ENCODE peak calls at places on chromosomes 7 and 10, in ten cellular contexts. V is CD8-positive, alpha-beta T cell; B is tibial artery; S is fibroblast of lung; X is heart left ventricle; N is astrocyte of the spinal cord; J is epithelial cell of proximal tubule; R is suprapubic skin; Q is psoas muscle; Y is ovary. P is an unnamed sample.
A peak's percentile ranks its signal among the peaks of the same experiment; 100 is the strongest.

GRCh38 chr7:29287366-29287765 is 92.8 kb downstream of the CHN2 start:
- DNase-seq in B (no peak), J (peak; percentile 72), Y (no peak), X (no peak), S (peak; percentile 95), R (no peak), Q (no peak), V (no peak), N (peak; percentile 91), P (peak; percentile 95)

GRCh38 chr10:60666221-60666620 is 112.1 kb upstream of the CDK1 start:
- DNase-seq in N (no peak), S (no peak), V (no peak), Q (no peak), X (no peak), Y (peak; percentile 39), R (no peak), J (no peak), B (no peak), P (peak; percentile 54)

GRCh38 chr10:47259521-47259920 is 40.5 kb upstream of the GDF10 start:
- DNase-seq in X (no peak), N (no peak), V (no peak), R (no peak), B (no peak), S (no peak), J (no peak), Y (no peak), Q (no peak), P (no peak)

GRCh38 chr10:82934429-82934828 is 1059.4 kb downstream of the NRG3 start:
- DNase-seq in X (no peak), B (no peak), V (no peak), N (no peak), J (no peak), R (no peak), Q (no peak), Y (no peak), S (no peak), P (no peak)

GRCh38 chr10:28381903-28382347 is 79.1 kb upstream of the MPP7 start:
- DNase-seq in B (peak; percentile 88), Q (peak; percentile 83), S (peak; percentile 84), X (peak; percentile 64), N (peak; percentile 88), J (peak; percentile 63), R (peak; percentile 85), V (peak; percentile 81), Y (peak; percentile 89), P (peak; percentile 90)

GRCh38 chr10:17348111-17349008 is 106.0 kb downstream of the ST8SIA6 start:
- DNase-seq in N (peak; percentile 88), J (peak; percentile 42), X (peak; percentile 74), V (no peak), B (peak; percentile 70), S (peak; percentile 94), Y (peak; percentile 83), Q (peak; percentile 60), R (no peak), P (peak; percentile 86)

GRCh38 chr10:55203874-55204273 is 402.8 kb upstream of the PCDH15 start:
- DNase-seq in J (no peak), Q (no peak), Y (no peak), R (no peak), X (no peak), V (no peak), B (no peak), S (no peak), N (no peak), P (no peak)

GRCh38 chr7:16849295-16850148 is 32.3 kb downstream of the AGR3 start:
- DNase-seq in R (no peak), Q (no peak), S (no peak), B (no peak), J (no peak), V (no peak), Y (no peak), N (no peak), X (no peak), P (no peak)

GRCh38 chr7:30595461-30596042 is 874 bp downstream of the GARS1 start:
- DNase-seq in B (no peak), R (no peak), X (no peak), V (no peak), S (peak; percentile 7), J (no peak), Y (no peak), N (peak; percentile 6), Q (no peak), P (peak; percentile 28)

GRCh38 chr10:100510533-100511308 is 8.9 kb downstream of the SEC31B start:
- DNase-seq in Q (no peak), S (no peak), R (no peak), X (no peak), Y (no peak), N (no peak), J (no peak), V (peak; percentile 37), B (no peak), P (no peak)

GRCh38 chr7:45147858-45148652 is 9.5 kb upstream of the RAMP3 start:
- DNase-seq in R (peak; percentile 77), J (no peak), Q (peak; percentile 32), Y (no peak), V (no peak), B (peak; percentile 62), S (no peak), X (no peak), N (no peak), P (no peak)

GRCh38 chr10:114638874-114639625 is 19.0 kb downstream of the ABLIM1 start:
- DNase-seq in N (peak; percentile 95), J (peak; percentile 78), X (no peak), V (no peak), S (peak; percentile 99), Y (no peak), R (no peak), Q (no peak), B (no peak), P (peak; percentile 72)

GRCh38 chr10:22515009-22515408 is 169.7 kb downstream of the SPAG6 start:
- DNase-seq in J (no peak), N (no peak), S (no peak), B (no peak), R (no peak), V (no peak), X (no peak), Y (no peak), Q (no peak), P (no peak)

GRCh38 chr10:60428387-60428737 is 38.7 kb upstream of the ANK3 start:
- DNase-seq in N (no peak), Q (no peak), R (no peak), J (no peak), S (peak; percentile 64), Y (no peak), X (peak; percentile 28), B (no peak), V (no peak), P (peak; percentile 87)

GRCh38 chr10:26502988-26503387 is 64.8 kb downstream of the APBB1IP start:
- DNase-seq in Y (no peak), Q (no peak), N (no peak), R (no peak), B (no peak), J (no peak), V (no peak), S (no peak), X (no peak), P (no peak)

GRCh38 chr10:26505491-26505890 is 67.3 kb downstream of the APBB1IP start:
- DNase-seq in X (no peak), J (no peak), S (no peak), B (no peak), V (no peak), Y (no peak), Q (no peak), N (no peak), R (no peak), P (no peak)

GRCh38 chr10:26508016-26508415 is 69.9 kb downstream of the APBB1IP start:
- DNase-seq in X (no peak), Y (no peak), Q (no peak), R (no peak), V (no peak), B (no peak), N (no peak), J (no peak), S (no peak), P (no peak)

GRCh38 chr10:26507441-26507840 is 69.3 kb downstream of the APBB1IP start:
- DNase-seq in R (no peak), Y (no peak), V (no peak), N (no peak), B (no peak), J (no peak), X (no peak), S (no peak), Q (no peak), P (no peak)

GRCh38 chr10:26503911-26504310 is 65.8 kb downstream of the APBB1IP start:
- DNase-seq in Q (no peak), R (no peak), V (no peak), X (no peak), S (no peak), J (no peak), N (no peak), B (no peak), Y (no peak), P (no peak)
- TF ChIP-seq CTCF in Q (no peak), R (no peak), V (peak; percentile 14), X (no peak), S (no peak), J (peak; percentile 58), N (no peak), B (no peak), Y (no peak), P (no peak)

DNA sequence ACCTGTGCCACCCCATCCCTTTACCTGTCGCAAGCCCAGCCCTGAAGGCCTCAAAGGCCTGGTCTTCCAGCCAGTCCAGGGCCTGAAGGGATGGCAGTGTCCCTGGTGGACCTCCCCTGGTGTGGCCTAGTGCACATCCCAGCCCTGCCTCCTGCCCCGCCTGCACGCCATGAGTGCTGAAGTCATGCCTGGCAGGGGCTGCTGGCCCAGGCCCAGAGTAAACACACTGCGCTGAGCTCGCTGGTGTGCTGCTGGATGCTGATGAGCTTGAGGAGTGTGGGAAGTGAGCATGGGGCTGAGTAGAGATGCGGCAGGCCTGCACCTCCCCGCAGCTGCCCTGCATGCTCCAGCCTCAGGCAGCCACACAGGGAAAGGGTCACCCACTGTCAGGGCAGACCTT is 43.2 kb downstream of the HTRA1 start:
- DNase-seq in Y (peak; percentile 85), J (peak; percentile 7), N (peak; percentile 96), R (no peak), S (peak; percentile 95), X (peak; percentile 91), B (peak; percentile 96), Q (peak; percentile 91), V (no peak), P (peak; percentile 89)
- H3K4me3 ChIP-seq in Y (no peak overlapping the region), J (no peak overlapping the region), N (no peak overlapping the region), R (no peak overlapping the region), S (no peak overlapping the region), X (no peak overlapping the region), B (no peak overlapping the region), Q (no peak overlapping the region), V (no peak overlapping the region), P (no peak overlapping the region)

DNA sequence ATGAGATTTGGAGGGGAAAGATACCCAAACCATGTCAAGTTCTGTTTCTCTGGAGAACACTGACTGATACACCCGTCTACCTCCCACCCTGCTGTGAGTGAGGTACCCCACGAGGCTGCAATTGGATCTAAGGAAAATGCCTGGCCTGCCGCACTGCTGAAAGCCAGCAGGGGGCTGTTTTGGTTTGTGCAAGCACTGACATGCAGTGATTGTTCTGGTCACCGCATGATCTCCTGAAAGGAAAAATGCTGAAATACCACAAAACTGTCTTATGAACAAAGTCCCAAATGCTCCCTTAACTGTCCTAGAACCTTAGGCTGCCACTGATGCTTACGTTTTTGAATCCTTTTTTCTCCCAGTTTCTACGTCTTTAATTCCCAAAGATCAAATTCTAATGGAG is 132.7 kb downstream of the JCAD start:
- DNase-seq in N (peak; percentile 90), Q (no peak), J (no peak), B (no peak), Y (no peak), X (no peak), V (no peak), S (peak; percentile 67), R (no peak), P (peak; percentile 71)
- TF ChIP-seq CTCF in N (peak; percentile 81), Q (peak; percentile 26), J (peak; percentile 84), B (peak; percentile 36), Y (peak; percentile 43), X (peak; percentile 42), V (no peak), S (peak; percentile 45), R (no peak), P (peak; percentile 71)

GRCh38 chr10:21493841-21494220 is 31.7 kb downstream of the SKIDA1 start:
- DNase-seq in J (no peak), V (no peak), B (no peak), X (no peak), Y (no peak), Q (no peak), S (no peak), R (no peak), N (no peak), P (no peak)
- H3K4me3 ChIP-seq in J (peak overlapping the region; percentile 90), V (peak overlapping the region; percentile 79), B (peak overlapping the region; percentile 55), X (peak overlapping the region; percentile 84), Y (no peak overlapping the region), Q (peak overlapping the region; percentile 83), S (no peak overlapping the region), R (peak overlapping the region; percentile 80), N (no peak overlapping the region), P (no peak overlapping the region)